ENCODE peak calls at places on chromosomes 13 and 19, in five cellular contexts. W is GM23248; B is heart right ventricle; P is CD8-positive, alpha-beta memory T cell; A is CD8-positive, alpha-beta T cell. Q is an unnamed sample. For H3K4me1, the result is how much of the 10 kb centered on the place peaks cover.

GRCh38 chr13:111093136-111093535 is 22.0 kb upstream of the ARHGEF7 start:
- DNase-seq in W (no peak), A (no peak), B (no peak), P (no peak), Q (no peak)

GRCh38 chr13:68056816-68057710 is 826.9 kb upstream of the PCDH9 start:
- DNase-seq in W (no peak), P (no peak), B (no peak), A (no peak), Q (peak)

GRCh38 chr13:93145199-93145598 is 81.4 kb upstream of the GPC6 start:
- DNase-seq in A (no peak), W (no peak), B (no peak), P (no peak), Q (no peak)

GRCh38 chr19:17333611-17334413 is 843 bp downstream of the ANO8 start:
- DNase-seq in A (peak), W (peak), P (peak), B (no peak), Q (peak)

GRCh38 chr13:74687452-74688180 is 553.4 kb upstream of the KLF12 start:
- DNase-seq in B (no peak), W (no peak), A (no peak), P (no peak), Q (peak)

GRCh38 chr19:48608798-48609263 is 2.3 kb downstream of the SPACA4 start:
- DNase-seq in B (no peak), W (peak), P (no peak), A (peak), Q (no peak)

GRCh38 chr19:28519950-28520861 is 692.7 kb downstream of the UQCRFS1 start:
- DNase-seq in P (no peak), B (no peak), W (peak), A (no peak), Q (no peak)

GRCh38 chr19:5445667-5446066 is 9.6 kb upstream of the ZNRF4 start:
- DNase-seq in W (peak), A (no peak), B (no peak), P (no peak), Q (no peak)

GRCh38 chr13:111034811-111035210 is 80.3 kb upstream of the ARHGEF7 start:
- DNase-seq in W (peak), P (no peak), B (no peak), A (no peak), Q (no peak)

GRCh38 chr13:21625366-21625765 is 21.4 kb upstream of the MICU2 start:
- DNase-seq in B (no peak), A (peak), P (no peak), W (peak), Q (no peak)

GRCh38 chr13:76792680-76793334 is 93.4 kb downstream of the KCTD12 start:
- DNase-seq in A (no peak), P (no peak), B (no peak), W (peak), Q (peak)

GRCh38 chr13:29336356-29336755 is 259.1 kb downstream of the SLC7A1 start:
- DNase-seq in A (no peak), B (no peak), W (no peak), P (no peak), Q (no peak)

DNA sequence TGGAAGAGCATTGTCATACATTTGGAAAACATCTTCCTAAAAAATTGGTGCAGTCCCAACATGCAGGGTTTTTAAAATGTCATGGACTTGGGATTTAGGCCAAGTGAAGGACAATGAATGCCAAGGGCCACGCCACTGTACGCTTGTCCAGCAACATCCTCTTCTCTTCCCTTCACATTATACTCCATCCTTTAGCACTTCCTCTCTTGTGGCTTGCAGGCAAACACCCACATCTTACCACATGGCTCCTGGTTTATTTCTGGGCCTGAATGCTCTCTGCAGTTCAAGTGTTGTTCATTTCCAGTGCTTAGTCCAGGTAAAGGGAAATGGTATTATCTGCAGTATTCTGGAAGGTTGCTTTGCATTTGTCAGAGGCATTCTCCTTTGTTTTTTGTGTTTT is 45.0 kb downstream of the CBY2 start:
- DNase-seq in B (no peak), W (no peak), P (no peak), A (no peak), Q (no peak)
- H3K4me1 ChIP-seq in B (under half), W (under half), P (under half), A (under half), Q (under half)

GRCh38 chr19:55544776-55545439 is 435 bp downstream of the SBK3 start:
- DNase-seq in B (no peak), P (no peak), W (no peak), A (no peak), Q (peak)

GRCh38 chr19:55546822-55547614 is 1.7 kb upstream of the SBK3 start:
- DNase-seq in B (peak), P (no peak), A (no peak), W (peak), Q (peak)

GRCh38 chr19:55544014-55544413 is 1.3 kb downstream of the SBK3 start:
- DNase-seq in B (no peak), A (no peak), W (no peak), P (no peak), Q (no peak)

GRCh38 chr19:55545443-55545842 is at the start of gene SBK3:
- DNase-seq in B (no peak), W (no peak), A (no peak), P (no peak), Q (no peak)

DNA sequence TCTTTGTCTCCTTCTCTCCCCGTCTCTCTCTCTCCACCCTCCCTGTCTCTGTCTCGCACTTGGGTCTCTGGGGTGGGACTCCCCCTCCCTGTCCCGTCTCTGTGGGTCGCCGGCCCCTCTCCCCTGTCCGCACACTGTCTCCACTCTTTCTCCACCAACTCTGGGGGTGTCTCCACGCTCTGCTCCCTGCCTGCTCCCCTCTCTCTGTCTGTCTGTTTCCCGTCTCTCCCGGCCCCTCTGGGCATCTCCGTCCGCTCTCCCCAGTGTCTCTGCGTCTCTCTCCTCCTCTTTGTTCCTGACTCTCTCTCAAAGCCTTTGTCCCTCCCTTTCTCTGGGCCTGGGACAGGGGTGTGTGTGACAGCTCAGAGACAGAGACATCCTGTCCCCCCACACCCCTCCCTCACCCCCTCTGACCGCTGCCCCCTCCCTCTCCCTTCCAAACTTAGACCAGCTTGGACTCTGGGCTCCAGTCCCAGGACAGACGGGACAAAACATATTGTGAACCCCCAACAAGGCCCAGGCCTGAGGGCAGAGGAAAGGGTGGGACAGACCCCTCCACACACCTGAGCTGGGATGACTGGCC is 661 bp upstream of the SBK3 start:
- DNase-seq in B (peak), W (no peak), A (no peak), P (no peak), Q (peak)
- H3K27ac ChIP-seq in B (peak), W (no peak), A (no peak), P (no peak), Q (peak)

GRCh38 chr13:114065926-114066774 is 66.3 kb downstream of the RASA3 start:
- DNase-seq in B (no peak), W (peak), A (peak), P (no peak), Q (peak)

GRCh38 chr13:114065141-114065925 is 67.1 kb downstream of the RASA3 start:
- DNase-seq in W (peak), P (peak), A (peak), B (peak), Q (peak)

GRCh38 chr13:114062754-114063153 is 69.7 kb downstream of the RASA3 start:
- DNase-seq in A (no peak), W (peak), B (no peak), P (no peak), Q (peak)

GRCh38 chr13:114063545-114064515 is 68.6 kb downstream of the RASA3 start:
- DNase-seq in A (no peak), P (no peak), W (peak), B (peak), Q (peak)

DNA sequence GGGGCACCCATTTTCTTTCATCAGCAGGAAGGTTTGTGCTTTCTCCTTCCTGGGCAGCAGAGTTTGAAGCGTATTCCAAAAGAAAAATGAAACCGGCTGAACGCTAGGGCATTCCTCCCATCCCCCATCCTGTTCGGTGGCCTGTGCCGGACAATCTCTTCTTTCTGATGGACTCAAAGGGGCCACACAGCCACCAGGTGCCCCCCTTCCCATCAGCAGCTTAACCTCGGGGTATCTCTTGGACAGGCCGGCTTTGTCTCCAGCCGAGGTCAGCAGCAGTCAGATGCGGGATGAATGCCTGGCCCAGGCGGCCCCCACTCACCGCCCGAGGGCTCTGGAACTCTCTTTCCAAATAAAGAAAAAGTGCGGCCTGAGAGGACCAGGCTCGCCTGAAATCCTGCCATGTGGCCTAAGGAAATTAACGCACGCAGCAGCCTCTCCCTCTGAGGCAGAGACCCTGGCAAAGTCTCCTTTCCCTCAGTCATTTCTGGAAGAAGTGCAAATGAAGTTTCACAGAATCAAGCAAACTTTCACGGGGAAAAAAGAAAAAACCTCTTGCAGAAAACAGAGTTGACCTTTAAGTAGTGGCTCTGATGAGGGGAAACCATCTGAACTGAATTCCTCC is 67.8 kb downstream of the RASA3 start:
- DNase-seq in A (no peak), P (no peak), B (no peak), W (peak), Q (peak)
- H3K4me3 ChIP-seq in A (peak), P (peak), B (peak), W (peak), Q (peak)

DNA sequence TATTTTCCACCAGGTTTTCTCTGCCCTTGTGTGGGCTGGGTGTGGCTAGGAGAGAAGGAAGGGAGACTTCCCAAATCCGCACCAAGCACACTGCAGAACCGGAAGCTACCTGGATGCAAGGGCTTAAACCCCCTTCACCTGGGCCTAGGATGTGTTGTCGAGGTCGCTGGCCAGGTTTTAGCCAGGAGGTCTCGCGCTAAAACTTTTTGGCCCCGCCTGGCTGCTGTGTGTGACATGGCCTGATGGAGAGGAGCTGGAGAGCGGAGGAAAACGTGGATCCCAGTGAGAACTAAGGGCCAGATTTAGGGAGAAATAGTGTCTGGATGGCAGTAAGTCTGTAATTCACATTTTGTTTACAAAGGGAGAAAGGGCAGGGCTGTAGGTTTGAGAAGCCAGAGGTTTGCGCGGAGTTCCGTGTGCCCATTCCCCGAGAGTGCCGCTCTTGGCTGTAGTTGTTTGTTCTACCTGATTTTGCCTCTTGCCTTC is 3.1 kb upstream of the TSHZ3 start:
- DNase-seq in P (no peak), W (no peak), B (no peak), A (no peak), Q (no peak)
- H3K4me1 ChIP-seq in P (under half), W (under half), B (half or more), A (under half), Q (under half)

GRCh38 chr13:98886587-98886986 is 91.3 kb downstream of the DOCK9 start:
- DNase-seq in W (no peak), A (no peak), P (no peak), B (no peak), Q (no peak)

GRCh38 chr13:98890186-98890585 is 87.7 kb downstream of the DOCK9 start:
- DNase-seq in W (peak), A (no peak), P (no peak), B (no peak), Q (no peak)

GRCh38 chr13:98889419-98890079 is 88.3 kb downstream of the DOCK9 start:
- DNase-seq in P (no peak), A (no peak), B (no peak), W (no peak), Q (no peak)

GRCh38 chr13:98888890-98889279 is 89.0 kb downstream of the DOCK9 start:
- DNase-seq in A (no peak), P (no peak), W (no peak), B (no peak), Q (no peak)

DNA sequence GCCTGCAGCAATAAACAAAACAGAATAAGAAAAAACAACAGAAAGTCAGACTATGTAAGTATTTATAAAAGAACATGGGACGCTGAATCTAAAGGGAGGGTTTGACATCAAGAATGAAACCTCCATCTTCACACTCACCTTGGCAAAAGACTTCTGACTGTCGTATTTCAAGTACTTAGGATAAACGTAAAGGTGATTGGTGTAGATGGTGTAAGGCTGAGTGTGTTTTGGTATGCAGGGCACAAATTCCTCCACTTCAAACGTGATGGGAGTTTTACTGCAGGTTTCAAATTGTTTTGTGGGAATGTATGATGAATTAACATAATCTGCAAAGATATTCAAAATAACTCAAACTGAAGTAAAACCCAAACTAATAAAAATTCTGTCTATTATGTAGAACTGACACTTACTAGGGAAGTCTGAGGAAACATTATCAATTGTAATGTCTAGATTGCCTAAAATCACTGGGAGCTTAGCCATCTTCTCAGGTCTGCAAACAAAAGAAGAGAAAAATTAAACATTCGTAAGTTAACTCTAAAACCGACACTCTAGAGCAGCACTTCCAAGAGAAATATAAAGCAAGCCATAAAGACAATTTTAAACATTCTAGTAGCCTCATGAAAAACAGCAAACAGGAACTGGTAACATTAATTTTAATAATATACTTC is 89.5 kb downstream of the DOCK9 start:
- DNase-seq in B (no peak), A (no peak), W (no peak), P (no peak), Q (no peak)
- H3K27ac ChIP-seq in B (no peak), A (no peak), W (no peak), P (no peak), Q (no peak)

GRCh38 chr19:32188921-32189320 is 156.5 kb upstream of the ZNF507 start:
- DNase-seq in A (no peak), P (no peak), B (no peak), W (no peak), Q (no peak)
- H3K4me3 ChIP-seq in A (no peak), P (no peak), B (no peak), W (no peak), Q (no peak)

GRCh38 chr13:97515643-97516042 is 81.7 kb downstream of the RAP2A start:
- DNase-seq in A (no peak), W (no peak), B (no peak), P (no peak), Q (no peak)
- H3K4me1 ChIP-seq in A (under half), W (under half), B (under half), P (under half), Q (under half)

Q was measured in right cardiac atrium.